ENCODE peak calls at places on chromosome 19, in nine cellular contexts. One of them, this sample, is unnamed.

GRCh38 chr19:46132508-46133100 is 8.1 kb upstream of the IGFL3 start:
- DNase-seq in suprapubic skin: no peak
- DNase-seq in mucosa of descending colon: no peak
- DNase-seq in WTC11: no peak
- DNase-seq in cardiac fibroblast: no peak
- DNase-seq in IMR-90: no peak
- DNase-seq in endothelial cell of umbilical vein: no peak
- DNase-seq in choroid plexus epithelial cell: no peak
- DNase-seq in PC-3: no peak
- DNase-seq in this sample: no peak

GRCh38 chr19:47523473-47523872 is 8.6 kb upstream of the NAPA start:
- DNase-seq in cardiac fibroblast: no peak
- DNase-seq in IMR-90: no peak
- DNase-seq in choroid plexus epithelial cell: no peak
- DNase-seq in WTC11: no peak
- DNase-seq in endothelial cell of umbilical vein: peak; percentile 65
- DNase-seq in mucosa of descending colon: peak; percentile 62
- DNase-seq in suprapubic skin: no peak
- DNase-seq in PC-3: no peak
- DNase-seq in this sample: no peak

GRCh38 chr19:57830071-57830602 is at the start of gene ZNF587B:
- DNase-seq in suprapubic skin: no peak
- DNase-seq in choroid plexus epithelial cell: peak; percentile 84
- DNase-seq in mucosa of descending colon: peak; percentile 78
- DNase-seq in cardiac fibroblast: peak; percentile 89
- DNase-seq in IMR-90: peak; percentile 74
- DNase-seq in WTC11: peak; percentile 94
- DNase-seq in endothelial cell of umbilical vein: peak; percentile 48
- DNase-seq in PC-3: peak; percentile 49
- DNase-seq in this sample: peak; percentile 71

GRCh38 chr19:30312582-30313352 is 59.4 kb upstream of the ZNF536 start:
- DNase-seq in cardiac fibroblast: no peak
- DNase-seq in endothelial cell of umbilical vein: no peak
- DNase-seq in choroid plexus epithelial cell: no peak
- DNase-seq in suprapubic skin: no peak
- DNase-seq in IMR-90: no peak
- DNase-seq in WTC11: no peak
- DNase-seq in PC-3: no peak
- DNase-seq in mucosa of descending colon: no peak
- DNase-seq in this sample: no peak

GRCh38 chr19:615619-616018 is 17.7 kb downstream of the POLRMT start:
- DNase-seq in endothelial cell of umbilical vein: peak; percentile 11
- DNase-seq in choroid plexus epithelial cell: peak; percentile 21
- DNase-seq in IMR-90: no peak
- DNase-seq in cardiac fibroblast: no peak
- DNase-seq in WTC11: no peak
- DNase-seq in suprapubic skin: no peak
- DNase-seq in PC-3: no peak
- DNase-seq in mucosa of descending colon: no peak
- DNase-seq in this sample: no peak

GRCh38 chr19:3270908-3271307 is 46.4 kb downstream of the CELF5 start:
- DNase-seq in choroid plexus epithelial cell: peak; percentile 52
- DNase-seq in suprapubic skin: no peak
- DNase-seq in cardiac fibroblast: peak; percentile 62
- DNase-seq in IMR-90: peak; percentile 45
- DNase-seq in endothelial cell of umbilical vein: no peak
- DNase-seq in PC-3: peak; percentile 40
- DNase-seq in WTC11: peak; percentile 66
- DNase-seq in mucosa of descending colon: no peak
- DNase-seq in this sample: peak; percentile 84

GRCh38 chr19:1019980-1020867 is 699 bp downstream of the TMEM259 start:
- DNase-seq in endothelial cell of umbilical vein: peak; percentile 30
- DNase-seq in cardiac fibroblast: no peak
- DNase-seq in suprapubic skin: no peak
- DNase-seq in mucosa of descending colon: peak; percentile 71
- DNase-seq in WTC11: no peak
- DNase-seq in choroid plexus epithelial cell: no peak
- DNase-seq in IMR-90: no peak
- DNase-seq in PC-3: no peak
- DNase-seq in this sample: no peak

GRCh38 chr19:34428549-34429285 is 536 bp downstream of the UBA2 start:
- DNase-seq in WTC11: no peak
- DNase-seq in cardiac fibroblast: peak; percentile 33
- DNase-seq in suprapubic skin: no peak
- DNase-seq in choroid plexus epithelial cell: peak; percentile 26
- DNase-seq in PC-3: peak; percentile 9
- DNase-seq in mucosa of descending colon: no peak
- DNase-seq in IMR-90: peak; percentile 17
- DNase-seq in endothelial cell of umbilical vein: peak; percentile 41
- DNase-seq in this sample: peak; percentile 48

GRCh38 chr19:43721469-43722048 is 5.7 kb downstream of the IRGC start:
- DNase-seq in mucosa of descending colon: no peak
- DNase-seq in suprapubic skin: no peak
- DNase-seq in cardiac fibroblast: no peak
- DNase-seq in choroid plexus epithelial cell: no peak
- DNase-seq in IMR-90: no peak
- DNase-seq in WTC11: no peak
- DNase-seq in PC-3: no peak
- DNase-seq in endothelial cell of umbilical vein: no peak
- DNase-seq in this sample: no peak

GRCh38 chr19:20423381-20424207 is 142.0 kb downstream of the ZNF737 start:
- DNase-seq in PC-3: peak; percentile 2
- DNase-seq in WTC11: peak; percentile 34
- DNase-seq in suprapubic skin: peak; percentile 74
- DNase-seq in cardiac fibroblast: peak; percentile 88
- DNase-seq in endothelial cell of umbilical vein: no peak
- DNase-seq in IMR-90: peak; percentile 7
- DNase-seq in mucosa of descending colon: peak; percentile 62
- DNase-seq in choroid plexus epithelial cell: peak; percentile 71
- DNase-seq in this sample: no peak

GRCh38 chr19:13983213-13983889 is 22.8 kb downstream of the RFX1 start:
- DNase-seq in suprapubic skin: no peak
- DNase-seq in mucosa of descending colon: no peak
- DNase-seq in choroid plexus epithelial cell: no peak
- DNase-seq in PC-3: no peak
- DNase-seq in IMR-90: no peak
- DNase-seq in cardiac fibroblast: no peak
- DNase-seq in endothelial cell of umbilical vein: no peak
- DNase-seq in WTC11: no peak
- DNase-seq in this sample: no peak

GRCh38 chr19:11094520-11094894 is 5.2 kb downstream of the LDLR start:
- DNase-seq in endothelial cell of umbilical vein: no peak
- DNase-seq in suprapubic skin: no peak
- DNase-seq in choroid plexus epithelial cell: no peak
- DNase-seq in WTC11: no peak
- DNase-seq in PC-3: no peak
- DNase-seq in IMR-90: no peak
- DNase-seq in mucosa of descending colon: no peak
- DNase-seq in cardiac fibroblast: no peak
- DNase-seq in this sample: no peak
- TF ChIP-seq CTCF in endothelial cell of umbilical vein: no peak
- TF ChIP-seq CTCF in suprapubic skin: no peak
- TF ChIP-seq CTCF in choroid plexus epithelial cell: no peak
- TF ChIP-seq CTCF in WTC11: no peak
- TF ChIP-seq CTCF in PC-3: no peak
- TF ChIP-seq CTCF in IMR-90: no peak
- TF ChIP-seq CTCF in mucosa of descending colon: no peak
- TF ChIP-seq CTCF in cardiac fibroblast: no peak
- TF ChIP-seq CTCF in this sample: no peak

GRCh38 chr19:51513968-51514367 is 12.4 kb upstream of the SIGLEC12 start:
- DNase-seq in PC-3: no peak
- DNase-seq in mucosa of descending colon: no peak
- DNase-seq in choroid plexus epithelial cell: no peak
- DNase-seq in suprapubic skin: no peak
- DNase-seq in WTC11: no peak
- DNase-seq in endothelial cell of umbilical vein: no peak
- DNase-seq in cardiac fibroblast: no peak
- DNase-seq in IMR-90: no peak
- DNase-seq in this sample: no peak

GRCh38 chr19:51514866-51515481 is 13.4 kb upstream of the SIGLEC12 start:
- DNase-seq in IMR-90: peak; percentile 48
- DNase-seq in suprapubic skin: no peak
- DNase-seq in endothelial cell of umbilical vein: peak; percentile 55
- DNase-seq in PC-3: peak; percentile 89
- DNase-seq in WTC11: no peak
- DNase-seq in mucosa of descending colon: no peak
- DNase-seq in cardiac fibroblast: peak; percentile 71
- DNase-seq in choroid plexus epithelial cell: peak; percentile 78
- DNase-seq in this sample: peak; percentile 56

GRCh38 chr19:51509823-51510660 is 8.4 kb upstream of the SIGLEC12 start:
- DNase-seq in choroid plexus epithelial cell: no peak
- DNase-seq in endothelial cell of umbilical vein: no peak
- DNase-seq in suprapubic skin: no peak
- DNase-seq in PC-3: no peak
- DNase-seq in WTC11: no peak
- DNase-seq in cardiac fibroblast: no peak
- DNase-seq in IMR-90: no peak
- DNase-seq in mucosa of descending colon: no peak
- DNase-seq in this sample: no peak

GRCh38 chr19:51508059-51508733 is 6.6 kb upstream of the SIGLEC12 start:
- DNase-seq in PC-3: no peak
- DNase-seq in endothelial cell of umbilical vein: no peak
- DNase-seq in suprapubic skin: no peak
- DNase-seq in choroid plexus epithelial cell: no peak
- DNase-seq in mucosa of descending colon: no peak
- DNase-seq in WTC11: no peak
- DNase-seq in cardiac fibroblast: no peak
- DNase-seq in IMR-90: no peak
- DNase-seq in this sample: no peak

DNA sequence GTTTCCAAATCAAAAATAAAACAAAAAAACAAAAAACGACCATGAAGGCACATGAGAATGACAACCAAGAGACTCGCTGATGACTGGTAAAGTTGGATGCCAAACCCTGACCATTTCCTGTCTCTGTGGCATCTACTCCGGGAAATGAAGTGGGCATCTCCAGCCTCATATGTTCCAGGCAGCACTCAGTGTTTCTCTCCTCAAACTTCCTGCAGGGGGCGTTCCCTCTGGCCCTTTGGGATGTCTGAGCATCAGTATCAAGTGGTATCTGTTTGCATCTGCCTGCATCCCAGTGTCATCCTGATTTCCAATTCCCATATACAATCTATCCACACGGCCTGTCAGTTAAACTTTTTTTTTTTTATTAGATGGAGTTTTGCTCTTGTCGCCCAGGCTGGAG is 9.8 kb upstream of the SIGLEC12 start:
- DNase-seq in choroid plexus epithelial cell: peak; percentile 2
- DNase-seq in PC-3: peak; percentile 28
- DNase-seq in mucosa of descending colon: no peak
- DNase-seq in IMR-90: no peak
- DNase-seq in cardiac fibroblast: peak; percentile 17
- DNase-seq in WTC11: peak; percentile 72
- DNase-seq in suprapubic skin: no peak
- DNase-seq in endothelial cell of umbilical vein: no peak
- DNase-seq in this sample: peak; percentile 57
- TF ChIP-seq CTCF in choroid plexus epithelial cell: peak; percentile 36
- TF ChIP-seq CTCF in PC-3: peak; percentile 48
- TF ChIP-seq CTCF in mucosa of descending colon: no peak
- TF ChIP-seq CTCF in IMR-90: no peak
- TF ChIP-seq CTCF in cardiac fibroblast: peak; percentile 30
- TF ChIP-seq CTCF in WTC11: peak; percentile 51
- TF ChIP-seq CTCF in suprapubic skin: no peak
- TF ChIP-seq CTCF in endothelial cell of umbilical vein: peak; percentile 30
- TF ChIP-seq CTCF in this sample: peak; percentile 66

DNA sequence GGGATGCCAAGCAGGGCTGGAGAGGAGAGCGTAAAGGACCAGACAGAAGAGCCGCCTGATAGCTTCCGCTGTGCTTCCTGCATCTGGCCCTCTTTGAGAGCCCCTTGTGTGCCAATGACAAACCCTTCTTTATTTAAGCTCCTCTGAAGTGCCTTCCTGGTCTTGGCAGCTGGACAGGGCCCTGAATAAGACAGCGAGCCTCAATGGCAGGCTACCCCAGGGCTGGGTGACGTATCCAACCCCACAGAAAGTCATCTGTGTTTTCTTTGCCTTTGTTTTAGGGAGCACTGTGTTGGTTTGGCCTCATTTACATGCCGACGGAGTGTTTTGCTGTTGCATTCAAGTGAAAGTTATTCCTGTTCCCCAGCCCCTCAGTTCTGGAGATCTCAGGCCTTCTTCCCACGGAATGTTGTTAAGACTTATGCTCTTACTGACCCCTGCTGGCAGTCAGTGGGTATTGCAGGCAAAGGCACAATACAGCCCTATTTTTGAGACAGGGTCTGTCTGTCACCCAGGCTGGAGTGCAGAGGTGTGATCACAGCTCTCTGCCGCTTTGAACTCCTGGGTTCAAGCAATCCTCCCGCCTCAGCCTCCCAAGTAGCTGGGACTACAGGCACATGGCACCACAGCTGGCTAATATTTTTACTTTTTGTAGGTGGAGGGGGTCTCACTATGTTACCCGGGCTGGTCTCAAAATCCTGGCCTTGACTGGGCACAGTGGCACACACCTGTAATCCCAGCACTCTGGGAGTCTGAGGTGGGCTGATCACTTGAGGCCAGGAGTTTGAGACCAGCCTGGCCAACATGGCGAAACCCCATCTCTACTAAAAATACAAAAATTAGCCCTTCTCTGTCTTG is 16.8 kb downstream of the CCL25 start:
- DNase-seq in PC-3: peak; percentile 72
- DNase-seq in WTC11: peak; percentile 73
- DNase-seq in choroid plexus epithelial cell: no peak
- DNase-seq in cardiac fibroblast: peak; percentile 9
- DNase-seq in mucosa of descending colon: no peak
- DNase-seq in endothelial cell of umbilical vein: no peak
- DNase-seq in IMR-90: no peak
- DNase-seq in suprapubic skin: no peak
- DNase-seq in this sample: peak; percentile 29
- TF ChIP-seq CTCF in PC-3: peak; percentile 93
- TF ChIP-seq CTCF in WTC11: peak; percentile 94
- TF ChIP-seq CTCF in choroid plexus epithelial cell: peak; percentile 70
- TF ChIP-seq CTCF in cardiac fibroblast: peak; percentile 59
- TF ChIP-seq CTCF in mucosa of descending colon: no peak
- TF ChIP-seq CTCF in endothelial cell of umbilical vein: peak; percentile 38
- TF ChIP-seq CTCF in IMR-90: peak; percentile 26
- TF ChIP-seq CTCF in suprapubic skin: peak; percentile 13
- TF ChIP-seq CTCF in this sample: peak; percentile 65

DNA sequence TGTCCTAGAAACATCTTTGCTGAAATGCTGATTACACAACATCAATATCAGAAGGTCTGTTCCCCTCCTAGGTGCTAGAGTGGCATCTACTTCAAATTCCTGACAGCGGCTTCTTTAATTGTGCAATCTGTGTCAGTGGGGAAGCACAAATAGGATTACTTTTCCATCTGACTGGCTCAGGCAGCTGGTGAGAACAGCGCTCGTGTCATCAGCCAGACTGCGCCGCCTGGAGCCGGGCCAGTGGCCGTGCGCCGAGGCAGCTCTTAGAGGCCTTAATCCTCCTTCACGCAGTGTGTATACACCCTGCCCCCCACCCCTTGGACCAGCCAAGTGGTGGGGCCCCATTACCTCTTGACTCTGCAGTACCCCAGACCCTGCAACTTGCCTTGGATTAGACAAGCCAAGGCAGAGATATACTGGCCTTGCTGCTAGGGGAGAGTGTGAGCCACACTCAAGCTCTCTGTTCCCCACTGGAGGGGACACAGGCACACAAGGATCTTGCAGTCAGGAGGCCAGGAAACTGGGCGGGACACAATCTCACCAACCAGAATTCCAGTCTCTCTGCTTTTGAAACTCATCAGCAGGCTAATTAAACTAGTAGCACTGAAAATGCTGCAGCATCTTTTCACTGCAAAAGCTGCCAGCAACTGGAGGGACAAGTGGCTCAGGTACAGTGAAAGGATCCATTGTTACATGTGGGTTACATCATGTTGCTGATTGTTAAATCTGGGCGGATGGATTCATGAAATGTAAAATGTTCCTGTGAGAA is 48.9 kb upstream of the EPHX3 start:
- DNase-seq in choroid plexus epithelial cell: peak; percentile 93
- DNase-seq in cardiac fibroblast: peak; percentile 86
- DNase-seq in endothelial cell of umbilical vein: peak; percentile 53
- DNase-seq in WTC11: no peak
- DNase-seq in suprapubic skin: peak; percentile 89
- DNase-seq in IMR-90: peak; percentile 89
- DNase-seq in mucosa of descending colon: peak; percentile 68
- DNase-seq in PC-3: peak; percentile 23
- DNase-seq in this sample: peak; percentile 96
- TF ChIP-seq CTCF in choroid plexus epithelial cell: peak; percentile 49
- TF ChIP-seq CTCF in cardiac fibroblast: peak; percentile 25
- TF ChIP-seq CTCF in endothelial cell of umbilical vein: no peak
- TF ChIP-seq CTCF in WTC11: no peak
- TF ChIP-seq CTCF in suprapubic skin: peak; percentile 23
- TF ChIP-seq CTCF in IMR-90: peak; percentile 42
- TF ChIP-seq CTCF in mucosa of descending colon: no peak
- TF ChIP-seq CTCF in PC-3: no peak
- TF ChIP-seq CTCF in this sample: peak; percentile 52